ENCODE peak calls at places on chromosomes 4 and X, in seven cellular contexts. T, C, P, G, U, Q and V are unnamed samples.

GRCh38 chrX:151634937-151635336 is 60.3 kb upstream of the PRRG3 start:
- DNase-seq in P (no peak), Q (no peak), G (no peak), U (no peak), C (no peak), T (no peak), V (peak)

GRCh38 chrX:15855562-15856256 is 1.1 kb upstream of the AP1S2 start:
- DNase-seq in G (no peak), T (no peak), Q (no peak), P (no peak), C (no peak), U (no peak), V (no peak)

GRCh38 chrX:134727363-134727762 is 69.1 kb upstream of the PLAC1 start:
- DNase-seq in C (peak), T (no peak), P (no peak), Q (no peak), U (no peak), G (no peak), V (peak)

GRCh38 chr4:78040431-78040830 is 16.7 kb upstream of the FRAS1 start:
- DNase-seq in T (no peak), U (no peak), Q (no peak), G (no peak), C (no peak), P (no peak), V (no peak)

GRCh38 chr4:4693258-4693657 is 151.4 kb upstream of the STX18 start:
- DNase-seq in Q (no peak), P (no peak), C (no peak), U (no peak), G (no peak), T (no peak), V (no peak)

GRCh38 chr4:11700751-11701226 is 272.1 kb upstream of the HS3ST1 start:
- DNase-seq in T (no peak), Q (no peak), P (no peak), G (no peak), C (no peak), U (no peak), V (no peak)

GRCh38 chr4:47716017-47716416 is 121.8 kb downstream of the CORIN start:
- DNase-seq in U (no peak), P (no peak), Q (no peak), G (no peak), C (peak), T (no peak), V (no peak)

GRCh38 chr4:69362351-69362750 is 82.1 kb downstream of the UGT2B28 start:
- DNase-seq in T (no peak), G (no peak), C (no peak), P (no peak), U (no peak), Q (no peak), V (no peak)

GRCh38 chrX:32116047-32116446 is 1044.2 kb upstream of the FTHL17 start:
- DNase-seq in Q (no peak), C (peak), T (no peak), P (no peak), G (no peak), U (no peak), V (no peak)

GRCh38 chr4:16659120-16659519 is 239.3 kb downstream of the LDB2 start:
- DNase-seq in C (no peak), Q (no peak), T (no peak), G (no peak), U (no peak), P (peak), V (no peak)

GRCh38 chr4:23022032-23022431 is 329.3 kb downstream of the GBA3 start:
- DNase-seq in C (peak), T (peak), Q (no peak), U (peak), P (no peak), G (no peak), V (no peak)

GRCh38 chr4:3257125-3257690 is 8.2 kb downstream of the MSANTD1 start:
- DNase-seq in T (no peak), P (peak), G (peak), Q (peak), U (no peak), C (no peak), V (no peak)

GRCh38 chrX:55521687-55522086 is 32.0 kb upstream of the USP51 start:
- DNase-seq in U (no peak), T (no peak), Q (no peak), P (peak), C (no peak), G (no peak), V (no peak)

GRCh38 chrX:107676559-107677378 is 48.5 kb downstream of the PRPS1 start:
- DNase-seq in T (peak), G (peak), Q (peak), U (peak), C (peak), P (peak), V (peak)

GRCh38 chr4:21469438-21470032 is 479.0 kb downstream of the KCNIP4 start:
- DNase-seq in U (no peak), C (no peak), G (no peak), T (no peak), P (no peak), Q (no peak), V (peak)

GRCh38 chr4:123444298-123444731 is 47.7 kb downstream of the SPRY1 start:
- DNase-seq in Q (no peak), T (no peak), G (no peak), U (peak), P (no peak), C (no peak), V (peak)

GRCh38 chr4:41327770-41328169 is 71.0 kb downstream of the UCHL1 start:
- DNase-seq in G (no peak), U (no peak), T (no peak), C (no peak), Q (no peak), P (no peak), V (no peak)

GRCh38 chr4:136036744-136037143 is 1495.5 kb downstream of the PCDH18 start:
- DNase-seq in P (no peak), C (peak), U (no peak), G (no peak), Q (no peak), T (no peak), V (peak)

GRCh38 chr4:143306788-143307187 is 29.9 kb upstream of the GAB1 start:
- DNase-seq in G (no peak), U (no peak), P (no peak), T (no peak), Q (no peak), C (no peak), V (no peak)

GRCh38 chr4:53640576-53641459 is 49.5 kb upstream of the LNX1 start:
- DNase-seq in U (no peak), Q (no peak), C (no peak), T (no peak), P (peak), G (no peak), V (no peak)

GRCh38 chr4:148874331-148874730 is 432.1 kb upstream of the NR3C2 start:
- DNase-seq in P (no peak), C (no peak), T (no peak), U (no peak), G (no peak), Q (no peak), V (no peak)

GRCh38 chrX:119008122-119008744 is 33.8 kb downstream of the LONRF3 start:
- DNase-seq in P (peak), G (no peak), C (peak), Q (no peak), T (peak), U (no peak), V (peak)

GRCh38 chr4:151948351-151949016 is 187.7 kb upstream of the GATB start:
- DNase-seq in C (no peak), U (no peak), P (no peak), T (no peak), Q (no peak), G (no peak), V (no peak)

GRCh38 chr4:30832652-30833051 is 112.5 kb downstream of the PCDH7 start:
- DNase-seq in U (no peak), G (no peak), C (no peak), P (no peak), Q (no peak), T (no peak), V (no peak)

GRCh38 chr4:71260544-71260943 is 78.3 kb upstream of the SLC4A4 start:
- DNase-seq in U (no peak), Q (no peak), G (no peak), P (no peak), T (no peak), C (no peak), V (no peak)

GRCh38 chr4:8080754-8081065 is 77.9 kb downstream of the ABLIM2 start:
- DNase-seq in G (no peak), Q (no peak), T (no peak), P (no peak), C (no peak), U (no peak), V (no peak)

GRCh38 chr4:51851937-51852290 is 9.0 kb downstream of the DCUN1D4 start:
- DNase-seq in Q (no peak), T (no peak), C (no peak), G (no peak), U (no peak), P (no peak), V (no peak)

GRCh38 chr4:117478702-117479101 is 393.3 kb upstream of the TRAM1L1 start:
- DNase-seq in T (no peak), C (no peak), P (no peak), Q (no peak), U (no peak), G (no peak), V (no peak)

GRCh38 chr4:152138451-152138850 is 377.6 kb upstream of the GATB start:
- DNase-seq in P (no peak), C (no peak), T (no peak), G (no peak), U (no peak), Q (no peak), V (no peak)

GRCh38 chr4:139872274-139872673 is 206.7 kb downstream of the MGST2 start:
- DNase-seq in Q (no peak), G (no peak), C (peak), P (no peak), T (peak), U (no peak), V (no peak)

GRCh38 chr4:56782019-56782418 is 39.5 kb downstream of the SPINK2 start:
- DNase-seq in P (no peak), U (no peak), G (no peak), T (no peak), C (no peak), Q (no peak), V (no peak)

GRCh38 chrX:41010188-41010846 is 74.9 kb upstream of the USP9X start:
- DNase-seq in Q (peak), U (peak), G (peak), C (peak), T (peak), P (peak), V (peak)
- TF ChIP-seq POLR2A in Q (peak), U (no peak), G (no peak), C (peak), T (no peak), P (peak), V (peak)

GRCh38 chr4:10108818-10109783 is 7.5 kb downstream of the WDR1 start:
- DNase-seq in G (no peak), Q (peak), T (no peak), P (no peak), U (no peak), C (no peak), V (no peak)

GRCh38 chr4:10108391-10108790 is 8.2 kb downstream of the WDR1 start:
- DNase-seq in T (no peak), Q (peak), G (no peak), C (no peak), U (no peak), P (no peak), V (no peak)

GRCh38 chr4:10106421-10107039 is 10.1 kb downstream of the WDR1 start:
- DNase-seq in Q (peak), C (peak), T (peak), P (peak), U (peak), G (peak), V (peak)

GRCh38 chr4:10105920-10106319 is 10.7 kb downstream of the WDR1 start:
- DNase-seq in U (no peak), P (no peak), Q (no peak), T (no peak), G (no peak), C (no peak), V (peak)

DNA sequence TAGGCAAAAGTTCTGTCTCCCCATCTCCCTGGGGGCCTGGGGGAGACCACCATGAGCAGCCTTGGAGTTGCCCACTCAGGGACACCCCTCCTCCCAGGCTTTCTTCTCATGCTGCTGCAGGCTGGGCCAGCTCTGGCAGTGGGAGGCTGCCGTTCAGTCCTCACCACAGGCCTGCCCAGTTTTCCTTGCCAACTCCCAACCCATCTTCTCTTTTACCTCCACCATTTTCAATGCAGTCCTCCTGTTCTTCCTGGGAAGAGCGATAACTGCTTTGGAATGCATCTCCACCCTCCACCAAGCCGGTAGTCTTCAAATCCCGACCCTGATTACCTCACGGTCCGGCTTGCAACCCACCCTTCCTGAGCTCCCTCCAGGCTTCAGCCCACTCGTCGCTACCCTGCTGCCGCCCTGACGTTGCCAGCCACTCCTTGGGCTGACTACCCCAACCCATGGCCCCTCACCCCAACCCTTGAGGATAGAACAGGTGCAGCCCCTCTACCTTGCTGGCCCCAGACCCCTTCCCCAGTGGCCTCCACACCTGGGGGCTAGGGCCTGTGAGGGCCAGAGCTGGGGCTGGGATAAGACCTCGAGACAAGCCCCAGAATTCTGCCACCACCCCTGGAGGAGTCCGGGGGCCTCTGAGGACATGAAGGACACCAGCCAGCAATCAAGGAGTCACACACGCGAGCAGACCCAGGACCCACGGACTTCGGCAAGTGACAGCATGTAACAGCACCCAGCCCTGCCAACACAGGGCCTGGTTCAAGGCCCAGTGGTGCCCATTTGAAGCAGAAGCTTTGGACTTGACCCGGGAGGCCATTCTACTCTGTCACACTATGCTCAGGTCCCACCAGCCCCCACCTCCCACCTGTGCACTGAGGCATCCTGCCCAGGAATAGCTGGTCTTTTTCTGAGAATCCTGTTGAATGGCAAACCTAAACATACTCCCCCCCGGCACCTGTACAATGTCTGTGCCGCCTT is 9.2 kb downstream of the WDR1 start:
- DNase-seq in T (no peak), U (no peak), G (no peak), P (no peak), C (no peak), Q (no peak), V (no peak)
- TF ChIP-seq POLR2A in T (no peak), U (no peak), G (no peak), P (no peak), C (no peak), Q (no peak), V (no peak)

DNA sequence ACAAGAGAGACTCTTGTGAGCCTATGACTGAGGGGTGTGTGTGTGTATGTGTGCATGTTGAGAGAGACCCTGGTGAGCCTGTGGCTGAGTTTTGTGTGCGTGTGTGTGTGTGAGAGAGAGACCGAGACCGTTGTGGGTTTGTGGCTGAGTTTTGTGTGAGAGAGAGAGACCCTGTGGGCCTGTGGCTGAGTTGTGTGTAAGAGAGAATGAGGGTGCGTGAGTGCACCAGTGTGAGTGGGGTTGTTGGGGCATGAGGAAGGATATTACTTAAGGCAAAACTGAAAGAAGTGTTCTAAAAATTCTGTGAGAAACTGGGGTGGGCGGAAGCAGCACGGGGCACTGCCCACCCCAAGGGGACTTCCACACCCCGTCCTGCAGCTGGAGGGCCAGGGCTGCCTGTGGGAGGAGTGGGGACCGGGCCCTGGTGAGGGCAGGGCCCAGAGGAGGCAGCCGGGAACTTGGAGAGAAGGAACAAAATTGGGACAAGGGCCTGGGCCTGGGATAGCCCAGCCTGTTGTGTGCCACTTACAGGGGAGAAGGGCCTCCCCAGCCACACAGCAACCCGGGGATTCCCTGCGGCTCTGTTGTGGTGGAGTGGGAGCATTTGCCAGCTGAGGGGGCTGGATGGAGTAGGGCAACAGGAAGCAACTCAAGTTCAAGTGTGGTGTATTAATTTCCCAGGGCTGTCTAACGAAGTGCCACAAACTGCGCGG is 22.0 kb downstream of the TMEM131L start:
- DNase-seq in T (no peak), G (no peak), U (no peak), Q (no peak), C (no peak), P (no peak), V (no peak)
- TF ChIP-seq POLR2A in T (no peak), G (no peak), U (no peak), Q (no peak), C (no peak), P (no peak), V (no peak)

GRCh38 chr4:39455486-39455885 is 3.2 kb downstream of the RPL9 start:
- DNase-seq in U (no peak), P (no peak), T (no peak), Q (no peak), C (no peak), G (no peak), V (no peak)

GRCh38 chr4:39452860-39453587 is 5.7 kb downstream of the RPL9 start:
- DNase-seq in P (no peak), T (no peak), C (no peak), G (no peak), U (no peak), Q (no peak), V (no peak)

GRCh38 chr4:39453738-39454137 is 5.0 kb downstream of the RPL9 start:
- DNase-seq in C (no peak), G (no peak), T (no peak), P (no peak), U (no peak), Q (no peak), V (no peak)

GRCh38 chr4:39456946-39457763 is 1.6 kb downstream of the RPL9 start:
- DNase-seq in U (no peak), G (no peak), C (no peak), Q (no peak), P (no peak), T (no peak), V (no peak)

GRCh38 chr4:39458505-39459300 is at the start of the genes LIAS and RPL9:
- DNase-seq in Q (peak), U (peak), T (peak), C (peak), G (peak), P (peak), V (peak)
- TF ChIP-seq POLR2A in Q (peak), U (no peak), T (peak), C (peak), G (peak), P (peak), V (peak)

GRCh38 chr4:39050590-39050989 is 11.4 kb upstream of the KLHL5 start:
- DNase-seq in G (no peak), U (no peak), P (no peak), C (no peak), Q (no peak), T (no peak), V (no peak)

GRCh38 chr4:39054497-39054896 is 7.5 kb upstream of the KLHL5 start:
- DNase-seq in Q (no peak), G (no peak), P (no peak), U (no peak), C (no peak), T (no peak), V (peak)

GRCh38 chr4:39053983-39054382 is 8.0 kb upstream of the KLHL5 start:
- DNase-seq in C (no peak), P (no peak), Q (no peak), G (no peak), U (no peak), T (no peak), V (no peak)

GRCh38 chr4:39048291-39048690 is 13.7 kb upstream of the KLHL5 start:
- DNase-seq in P (no peak), T (no peak), Q (no peak), U (no peak), G (no peak), C (no peak), V (no peak)

DNA sequence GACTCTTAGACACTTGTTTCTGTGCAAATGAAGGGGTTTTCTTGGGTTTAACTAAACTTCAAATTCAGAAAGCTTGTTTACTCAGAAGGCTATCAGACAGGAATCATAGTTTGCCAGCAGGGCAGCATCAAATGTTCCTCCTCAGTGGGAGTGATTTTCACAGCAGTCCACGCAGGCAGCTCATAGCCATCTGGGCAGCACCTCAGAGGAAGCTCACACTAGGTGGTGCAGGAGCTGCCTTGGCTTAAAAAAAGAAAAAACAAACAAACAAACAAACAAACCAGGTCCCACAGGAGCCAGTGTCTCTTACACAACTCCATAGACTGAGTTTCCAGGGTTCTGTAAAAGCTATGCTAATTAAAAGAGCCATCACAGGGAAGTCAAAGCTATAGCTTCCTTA is 10.6 kb upstream of the KLHL5 start:
- DNase-seq in C (no peak), P (no peak), G (no peak), Q (no peak), U (no peak), T (no peak), V (no peak)
- TF ChIP-seq POLR2A in C (no peak), P (no peak), G (no peak), Q (no peak), U (no peak), T (no peak), V (no peak)

GRCh38 chrX:40107291-40108083 is 9.7 kb upstream of the BCOR start:
- DNase-seq in Q (no peak), C (peak), U (no peak), P (peak), G (no peak), T (no peak), V (peak)

GRCh38 chrX:40106677-40107290 is 9.0 kb upstream of the BCOR start:
- DNase-seq in G (no peak), C (no peak), P (no peak), U (no peak), T (no peak), Q (no peak), V (no peak)

GRCh38 chrX:40108084-40108958 is 10.6 kb upstream of the BCOR start:
- DNase-seq in C (peak), Q (no peak), G (no peak), P (peak), T (no peak), U (no peak), V (no peak)

GRCh38 chrX:40109288-40110008 is 11.7 kb upstream of the BCOR start:
- DNase-seq in Q (no peak), T (no peak), G (no peak), P (peak), C (peak), U (no peak), V (peak)

DNA sequence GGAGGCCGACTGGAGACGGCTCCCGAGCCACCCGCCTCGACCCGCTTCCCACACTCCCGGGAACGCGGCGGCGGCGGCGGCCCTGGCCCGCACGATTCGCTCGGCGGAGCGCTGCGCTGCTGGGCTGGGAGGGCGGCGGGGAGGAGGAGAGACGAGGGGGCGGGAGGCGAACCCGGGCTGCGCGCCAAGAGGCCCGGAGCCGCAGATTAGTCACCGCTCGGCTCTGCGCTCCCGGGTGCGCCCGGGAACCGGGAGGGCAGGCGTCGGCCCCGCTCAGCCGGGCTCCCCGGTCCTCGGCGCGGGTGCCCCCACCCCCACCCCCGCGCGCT is 11.2 kb upstream of the BCOR start:
- DNase-seq in G (no peak), C (peak), Q (peak), P (peak), T (no peak), U (peak), V (peak)
- TF ChIP-seq POLR2A in G (peak), C (peak), Q (peak), P (peak), T (peak), U (no peak), V (peak)